ENCODE peak calls at places on chromosomes 5 and 9, in eight cellular contexts. One of them, this sample, is unnamed.

GRCh38 chr9:129676970-129677369 is 11.5 kb downstream of the PRRX2 start:
- DNase-seq in left ventricle myocardium inferior: no peak
- DNase-seq in bronchial epithelial cell: no peak
- DNase-seq in stomach: no peak
- DNase-seq in CD8-positive, alpha-beta T cell: no peak
- DNase-seq in stimulated activated naive B cell treated with anti-CD40 and anti-IgM and Interleukin-4, amounts not matched to agents 10 μg/mL and 1 μg/mL and 100 μg/mL, for 72 hours: no peak
- DNase-seq in activated naive CD4-positive, alpha-beta T cell treated with anti-CD3 and anti-CD28 coated beads, Interleukin-2, amount 50 U/mL, for 16 hours: no peak
- DNase-seq in M059J: no peak
- DNase-seq in this sample: no peak

GRCh38 chr5:3602713-3603502 is 7.3 kb downstream of the IRX1 start:
- DNase-seq in left ventricle myocardium inferior: peak
- DNase-seq in bronchial epithelial cell: no peak
- DNase-seq in stomach: peak
- DNase-seq in CD8-positive, alpha-beta T cell: no peak
- DNase-seq in stimulated activated naive B cell treated with anti-CD40 and anti-IgM and Interleukin-4, amounts not matched to agents 10 μg/mL and 1 μg/mL and 100 μg/mL, for 72 hours: no peak
- DNase-seq in activated naive CD4-positive, alpha-beta T cell treated with anti-CD3 and anti-CD28 coated beads, Interleukin-2, amount 50 U/mL, for 16 hours: no peak
- DNase-seq in M059J: peak
- DNase-seq in this sample: peak

GRCh38 chr9:33029106-33029788 is 4.2 kb downstream of the DNAJA1 start:
- DNase-seq in left ventricle myocardium inferior: no peak
- DNase-seq in bronchial epithelial cell: peak
- DNase-seq in stomach: no peak
- DNase-seq in CD8-positive, alpha-beta T cell: no peak
- DNase-seq in stimulated activated naive B cell treated with anti-CD40 and anti-IgM and Interleukin-4, amounts not matched to agents 10 μg/mL and 1 μg/mL and 100 μg/mL, for 72 hours: no peak
- DNase-seq in activated naive CD4-positive, alpha-beta T cell treated with anti-CD3 and anti-CD28 coated beads, Interleukin-2, amount 50 U/mL, for 16 hours: no peak
- DNase-seq in M059J: no peak
- DNase-seq in this sample: no peak

GRCh38 chr9:31140316-31140715 is 1244.1 kb upstream of the ACO1 start:
- DNase-seq in left ventricle myocardium inferior: no peak
- DNase-seq in bronchial epithelial cell: peak
- DNase-seq in stomach: no peak
- DNase-seq in CD8-positive, alpha-beta T cell: no peak
- DNase-seq in stimulated activated naive B cell treated with anti-CD40 and anti-IgM and Interleukin-4, amounts not matched to agents 10 μg/mL and 1 μg/mL and 100 μg/mL, for 72 hours: no peak
- DNase-seq in activated naive CD4-positive, alpha-beta T cell treated with anti-CD3 and anti-CD28 coated beads, Interleukin-2, amount 50 U/mL, for 16 hours: no peak
- DNase-seq in M059J: peak
- DNase-seq in this sample: no peak

GRCh38 chr9:112166176-112167140 is 8.6 kb downstream of the SUSD1 start:
- DNase-seq in left ventricle myocardium inferior: no peak
- DNase-seq in bronchial epithelial cell: peak
- DNase-seq in stomach: no peak
- DNase-seq in CD8-positive, alpha-beta T cell: no peak
- DNase-seq in stimulated activated naive B cell treated with anti-CD40 and anti-IgM and Interleukin-4, amounts not matched to agents 10 μg/mL and 1 μg/mL and 100 μg/mL, for 72 hours: no peak
- DNase-seq in activated naive CD4-positive, alpha-beta T cell treated with anti-CD3 and anti-CD28 coated beads, Interleukin-2, amount 50 U/mL, for 16 hours: no peak
- DNase-seq in M059J: peak
- DNase-seq in this sample: no peak

GRCh38 chr9:127194881-127195713 is 69.5 kb upstream of the GARNL3 start:
- DNase-seq in left ventricle myocardium inferior: peak
- DNase-seq in bronchial epithelial cell: peak
- DNase-seq in stomach: no peak
- DNase-seq in CD8-positive, alpha-beta T cell: no peak
- DNase-seq in stimulated activated naive B cell treated with anti-CD40 and anti-IgM and Interleukin-4, amounts not matched to agents 10 μg/mL and 1 μg/mL and 100 μg/mL, for 72 hours: no peak
- DNase-seq in activated naive CD4-positive, alpha-beta T cell treated with anti-CD3 and anti-CD28 coated beads, Interleukin-2, amount 50 U/mL, for 16 hours: no peak
- DNase-seq in M059J: peak
- DNase-seq in this sample: peak

GRCh38 chr9:113417370-113417769 is 6.8 kb downstream of the C9orf43 start:
- DNase-seq in left ventricle myocardium inferior: no peak
- DNase-seq in bronchial epithelial cell: no peak
- DNase-seq in stomach: no peak
- DNase-seq in CD8-positive, alpha-beta T cell: no peak
- DNase-seq in stimulated activated naive B cell treated with anti-CD40 and anti-IgM and Interleukin-4, amounts not matched to agents 10 μg/mL and 1 μg/mL and 100 μg/mL, for 72 hours: no peak
- DNase-seq in activated naive CD4-positive, alpha-beta T cell treated with anti-CD3 and anti-CD28 coated beads, Interleukin-2, amount 50 U/mL, for 16 hours: no peak
- DNase-seq in M059J: no peak
- DNase-seq in this sample: no peak

GRCh38 chr5:68898961-68899471 is 194.8 kb upstream of the SLC30A5 start:
- DNase-seq in left ventricle myocardium inferior: no peak
- DNase-seq in bronchial epithelial cell: peak
- DNase-seq in stomach: no peak
- DNase-seq in CD8-positive, alpha-beta T cell: no peak
- DNase-seq in stimulated activated naive B cell treated with anti-CD40 and anti-IgM and Interleukin-4, amounts not matched to agents 10 μg/mL and 1 μg/mL and 100 μg/mL, for 72 hours: no peak
- DNase-seq in activated naive CD4-positive, alpha-beta T cell treated with anti-CD3 and anti-CD28 coated beads, Interleukin-2, amount 50 U/mL, for 16 hours: no peak
- DNase-seq in M059J: peak
- DNase-seq in this sample: no peak

GRCh38 chr5:174317261-174317894 is 271.9 kb downstream of the NSG2 start:
- DNase-seq in left ventricle myocardium inferior: no peak
- DNase-seq in bronchial epithelial cell: peak
- DNase-seq in stomach: no peak
- DNase-seq in CD8-positive, alpha-beta T cell: no peak
- DNase-seq in stimulated activated naive B cell treated with anti-CD40 and anti-IgM and Interleukin-4, amounts not matched to agents 10 μg/mL and 1 μg/mL and 100 μg/mL, for 72 hours: no peak
- DNase-seq in activated naive CD4-positive, alpha-beta T cell treated with anti-CD3 and anti-CD28 coated beads, Interleukin-2, amount 50 U/mL, for 16 hours: no peak
- DNase-seq in M059J: peak
- DNase-seq in this sample: peak

GRCh38 chr5:180330810-180331646 is 22.1 kb downstream of the GFPT2 start:
- DNase-seq in left ventricle myocardium inferior: peak
- DNase-seq in bronchial epithelial cell: peak
- DNase-seq in stomach: peak
- DNase-seq in CD8-positive, alpha-beta T cell: no peak
- DNase-seq in stimulated activated naive B cell treated with anti-CD40 and anti-IgM and Interleukin-4, amounts not matched to agents 10 μg/mL and 1 μg/mL and 100 μg/mL, for 72 hours: no peak
- DNase-seq in activated naive CD4-positive, alpha-beta T cell treated with anti-CD3 and anti-CD28 coated beads, Interleukin-2, amount 50 U/mL, for 16 hours: no peak
- DNase-seq in M059J: peak
- DNase-seq in this sample: no peak

GRCh38 chr9:27645166-27645840 is 72.0 kb upstream of the C9orf72 start:
- DNase-seq in left ventricle myocardium inferior: no peak
- DNase-seq in bronchial epithelial cell: no peak
- DNase-seq in stomach: no peak
- DNase-seq in CD8-positive, alpha-beta T cell: no peak
- DNase-seq in stimulated activated naive B cell treated with anti-CD40 and anti-IgM and Interleukin-4, amounts not matched to agents 10 μg/mL and 1 μg/mL and 100 μg/mL, for 72 hours: no peak
- DNase-seq in activated naive CD4-positive, alpha-beta T cell treated with anti-CD3 and anti-CD28 coated beads, Interleukin-2, amount 50 U/mL, for 16 hours: no peak
- DNase-seq in M059J: no peak
- DNase-seq in this sample: no peak

GRCh38 chr9:124659099-124659659 is 111.9 kb downstream of the NR6A1 start:
- DNase-seq in left ventricle myocardium inferior: peak
- DNase-seq in bronchial epithelial cell: peak
- DNase-seq in stomach: peak
- DNase-seq in CD8-positive, alpha-beta T cell: peak
- DNase-seq in stimulated activated naive B cell treated with anti-CD40 and anti-IgM and Interleukin-4, amounts not matched to agents 10 μg/mL and 1 μg/mL and 100 μg/mL, for 72 hours: peak
- DNase-seq in activated naive CD4-positive, alpha-beta T cell treated with anti-CD3 and anti-CD28 coated beads, Interleukin-2, amount 50 U/mL, for 16 hours: peak
- DNase-seq in M059J: peak
- DNase-seq in this sample: peak

GRCh38 chr5:129670944-129671343 is 77.0 kb upstream of the MINAR2 start:
- DNase-seq in left ventricle myocardium inferior: no peak
- DNase-seq in bronchial epithelial cell: peak
- DNase-seq in stomach: no peak
- DNase-seq in CD8-positive, alpha-beta T cell: no peak
- DNase-seq in stimulated activated naive B cell treated with anti-CD40 and anti-IgM and Interleukin-4, amounts not matched to agents 10 μg/mL and 1 μg/mL and 100 μg/mL, for 72 hours: no peak
- DNase-seq in activated naive CD4-positive, alpha-beta T cell treated with anti-CD3 and anti-CD28 coated beads, Interleukin-2, amount 50 U/mL, for 16 hours: no peak
- DNase-seq in M059J: peak
- DNase-seq in this sample: no peak

GRCh38 chr5:18314192-18314778 is 680.0 kb downstream of the TAF11L14 start:
- DNase-seq in left ventricle myocardium inferior: no peak
- DNase-seq in bronchial epithelial cell: no peak
- DNase-seq in stomach: no peak
- DNase-seq in CD8-positive, alpha-beta T cell: no peak
- DNase-seq in stimulated activated naive B cell treated with anti-CD40 and anti-IgM and Interleukin-4, amounts not matched to agents 10 μg/mL and 1 μg/mL and 100 μg/mL, for 72 hours: no peak
- DNase-seq in activated naive CD4-positive, alpha-beta T cell treated with anti-CD3 and anti-CD28 coated beads, Interleukin-2, amount 50 U/mL, for 16 hours: no peak
- DNase-seq in M059J: peak
- DNase-seq in this sample: no peak

GRCh38 chr9:104075801-104076753 is 18.0 kb upstream of the SMC2 start:
- DNase-seq in left ventricle myocardium inferior: no peak
- DNase-seq in bronchial epithelial cell: peak
- DNase-seq in stomach: no peak
- DNase-seq in CD8-positive, alpha-beta T cell: no peak
- DNase-seq in stimulated activated naive B cell treated with anti-CD40 and anti-IgM and Interleukin-4, amounts not matched to agents 10 μg/mL and 1 μg/mL and 100 μg/mL, for 72 hours: no peak
- DNase-seq in activated naive CD4-positive, alpha-beta T cell treated with anti-CD3 and anti-CD28 coated beads, Interleukin-2, amount 50 U/mL, for 16 hours: no peak
- DNase-seq in M059J: peak
- DNase-seq in this sample: no peak

GRCh38 chr9:107375651-107376369 is 92.7 kb downstream of the RAD23B start:
- DNase-seq in left ventricle myocardium inferior: no peak
- DNase-seq in bronchial epithelial cell: no peak
- DNase-seq in stomach: no peak
- DNase-seq in CD8-positive, alpha-beta T cell: no peak
- DNase-seq in stimulated activated naive B cell treated with anti-CD40 and anti-IgM and Interleukin-4, amounts not matched to agents 10 μg/mL and 1 μg/mL and 100 μg/mL, for 72 hours: no peak
- DNase-seq in activated naive CD4-positive, alpha-beta T cell treated with anti-CD3 and anti-CD28 coated beads, Interleukin-2, amount 50 U/mL, for 16 hours: no peak
- DNase-seq in M059J: no peak
- DNase-seq in this sample: no peak

GRCh38 chr5:154129868-154130267 is 60.7 kb upstream of the GALNT10 start:
- DNase-seq in left ventricle myocardium inferior: no peak
- DNase-seq in bronchial epithelial cell: no peak
- DNase-seq in stomach: no peak
- DNase-seq in CD8-positive, alpha-beta T cell: no peak
- DNase-seq in stimulated activated naive B cell treated with anti-CD40 and anti-IgM and Interleukin-4, amounts not matched to agents 10 μg/mL and 1 μg/mL and 100 μg/mL, for 72 hours: no peak
- DNase-seq in activated naive CD4-positive, alpha-beta T cell treated with anti-CD3 and anti-CD28 coated beads, Interleukin-2, amount 50 U/mL, for 16 hours: no peak
- DNase-seq in M059J: no peak
- DNase-seq in this sample: no peak

GRCh38 chr5:88190106-88190834 is 78.4 kb downstream of the TMEM161B start:
- DNase-seq in left ventricle myocardium inferior: no peak
- DNase-seq in bronchial epithelial cell: no peak
- DNase-seq in stomach: no peak
- DNase-seq in CD8-positive, alpha-beta T cell: no peak
- DNase-seq in stimulated activated naive B cell treated with anti-CD40 and anti-IgM and Interleukin-4, amounts not matched to agents 10 μg/mL and 1 μg/mL and 100 μg/mL, for 72 hours: no peak
- DNase-seq in activated naive CD4-positive, alpha-beta T cell treated with anti-CD3 and anti-CD28 coated beads, Interleukin-2, amount 50 U/mL, for 16 hours: peak
- DNase-seq in M059J: no peak
- DNase-seq in this sample: peak

GRCh38 chr5:81852277-81853004 is 101.5 kb upstream of the SSBP2 start:
- DNase-seq in left ventricle myocardium inferior: peak
- DNase-seq in bronchial epithelial cell: no peak
- DNase-seq in stomach: no peak
- DNase-seq in CD8-positive, alpha-beta T cell: no peak
- DNase-seq in stimulated activated naive B cell treated with anti-CD40 and anti-IgM and Interleukin-4, amounts not matched to agents 10 μg/mL and 1 μg/mL and 100 μg/mL, for 72 hours: no peak
- DNase-seq in activated naive CD4-positive, alpha-beta T cell treated with anti-CD3 and anti-CD28 coated beads, Interleukin-2, amount 50 U/mL, for 16 hours: no peak
- DNase-seq in M059J: peak
- DNase-seq in this sample: peak